ENCODE peak calls at places on chromosome 14, in eight cellular contexts. One of them, this sample, is unnamed.
A peak's percentile ranks its signal among the peaks of the same experiment; 100 is the strongest.

GRCh38 chr14:95316826-95317225 is 2.9 kb downstream of the CLMN start:
- DNase-seq in small intestine: no peak
- DNase-seq in coronary artery: no peak
- DNase-seq in stimulated activated CD4-positive, alpha-beta T cell treated with anti-CD3 and anti-CD28 coated beads, Interleukin-15, amount 100 ng/mL, for 1 hour: no peak
- DNase-seq in WERI-Rb-1: peak; percentile 79
- DNase-seq in choroid plexus epithelial cell: no peak
- DNase-seq in occipital lobe: no peak
- DNase-seq in activated CD4-positive, alpha-beta T cell treated with anti-CD3 and anti-CD28 coated beads, Interleukin-2, amount 50 U/mL, for 1 hour: no peak
- DNase-seq in this sample: no peak

GRCh38 chr14:69270795-69271708 is 11.1 kb downstream of the GALNT16 start:
- DNase-seq in stimulated activated CD4-positive, alpha-beta T cell treated with anti-CD3 and anti-CD28 coated beads, Interleukin-15, amount 100 ng/mL, for 1 hour: no peak
- DNase-seq in coronary artery: no peak
- DNase-seq in small intestine: no peak
- DNase-seq in choroid plexus epithelial cell: no peak
- DNase-seq in occipital lobe: no peak
- DNase-seq in WERI-Rb-1: no peak
- DNase-seq in activated CD4-positive, alpha-beta T cell treated with anti-CD3 and anti-CD28 coated beads, Interleukin-2, amount 50 U/mL, for 1 hour: no peak
- DNase-seq in this sample: no peak

GRCh38 chr14:34128665-34129064 is 177.8 kb upstream of the EGLN3 start:
- DNase-seq in WERI-Rb-1: no peak
- DNase-seq in coronary artery: no peak
- DNase-seq in stimulated activated CD4-positive, alpha-beta T cell treated with anti-CD3 and anti-CD28 coated beads, Interleukin-15, amount 100 ng/mL, for 1 hour: no peak
- DNase-seq in small intestine: no peak
- DNase-seq in choroid plexus epithelial cell: no peak
- DNase-seq in occipital lobe: peak; percentile 39
- DNase-seq in activated CD4-positive, alpha-beta T cell treated with anti-CD3 and anti-CD28 coated beads, Interleukin-2, amount 50 U/mL, for 1 hour: no peak
- DNase-seq in this sample: no peak

GRCh38 chr14:91484744-91485143 is 25.4 kb downstream of the PPP4R3A start:
- DNase-seq in coronary artery: no peak
- DNase-seq in choroid plexus epithelial cell: no peak
- DNase-seq in occipital lobe: no peak
- DNase-seq in small intestine: no peak
- DNase-seq in stimulated activated CD4-positive, alpha-beta T cell treated with anti-CD3 and anti-CD28 coated beads, Interleukin-15, amount 100 ng/mL, for 1 hour: no peak
- DNase-seq in WERI-Rb-1: no peak
- DNase-seq in activated CD4-positive, alpha-beta T cell treated with anti-CD3 and anti-CD28 coated beads, Interleukin-2, amount 50 U/mL, for 1 hour: no peak
- DNase-seq in this sample: no peak

GRCh38 chr14:98622208-98623051 is 649.6 kb downstream of the BCL11B start:
- DNase-seq in stimulated activated CD4-positive, alpha-beta T cell treated with anti-CD3 and anti-CD28 coated beads, Interleukin-15, amount 100 ng/mL, for 1 hour: no peak
- DNase-seq in activated CD4-positive, alpha-beta T cell treated with anti-CD3 and anti-CD28 coated beads, Interleukin-2, amount 50 U/mL, for 1 hour: no peak
- DNase-seq in WERI-Rb-1: no peak
- DNase-seq in small intestine: no peak
- DNase-seq in occipital lobe: no peak
- DNase-seq in choroid plexus epithelial cell: no peak
- DNase-seq in coronary artery: no peak
- DNase-seq in this sample: no peak

GRCh38 chr14:23929131-23929530 is 24.4 kb upstream of the DHRS4 start:
- DNase-seq in WERI-Rb-1: no peak
- DNase-seq in small intestine: no peak
- DNase-seq in coronary artery: no peak
- DNase-seq in stimulated activated CD4-positive, alpha-beta T cell treated with anti-CD3 and anti-CD28 coated beads, Interleukin-15, amount 100 ng/mL, for 1 hour: no peak
- DNase-seq in choroid plexus epithelial cell: no peak
- DNase-seq in activated CD4-positive, alpha-beta T cell treated with anti-CD3 and anti-CD28 coated beads, Interleukin-2, amount 50 U/mL, for 1 hour: no peak
- DNase-seq in occipital lobe: no peak
- DNase-seq in this sample: no peak

GRCh38 chr14:92529895-92530294 is 16.3 kb downstream of the RIN3 start:
- DNase-seq in stimulated activated CD4-positive, alpha-beta T cell treated with anti-CD3 and anti-CD28 coated beads, Interleukin-15, amount 100 ng/mL, for 1 hour: no peak
- DNase-seq in coronary artery: no peak
- DNase-seq in occipital lobe: no peak
- DNase-seq in choroid plexus epithelial cell: no peak
- DNase-seq in small intestine: no peak
- DNase-seq in WERI-Rb-1: no peak
- DNase-seq in activated CD4-positive, alpha-beta T cell treated with anti-CD3 and anti-CD28 coated beads, Interleukin-2, amount 50 U/mL, for 1 hour: no peak
- DNase-seq in this sample: no peak

GRCh38 chr14:75282166-75282547 is 3.5 kb downstream of the FOS start:
- DNase-seq in coronary artery: no peak
- DNase-seq in choroid plexus epithelial cell: peak; percentile 58
- DNase-seq in activated CD4-positive, alpha-beta T cell treated with anti-CD3 and anti-CD28 coated beads, Interleukin-2, amount 50 U/mL, for 1 hour: peak; percentile 45
- DNase-seq in small intestine: peak; percentile 35
- DNase-seq in occipital lobe: no peak
- DNase-seq in stimulated activated CD4-positive, alpha-beta T cell treated with anti-CD3 and anti-CD28 coated beads, Interleukin-15, amount 100 ng/mL, for 1 hour: no peak
- DNase-seq in WERI-Rb-1: no peak
- DNase-seq in this sample: no peak

GRCh38 chr14:33847066-33847465 is 103.8 kb downstream of the EGLN3 start:
- DNase-seq in occipital lobe: no peak
- DNase-seq in WERI-Rb-1: no peak
- DNase-seq in activated CD4-positive, alpha-beta T cell treated with anti-CD3 and anti-CD28 coated beads, Interleukin-2, amount 50 U/mL, for 1 hour: no peak
- DNase-seq in coronary artery: no peak
- DNase-seq in small intestine: no peak
- DNase-seq in stimulated activated CD4-positive, alpha-beta T cell treated with anti-CD3 and anti-CD28 coated beads, Interleukin-15, amount 100 ng/mL, for 1 hour: no peak
- DNase-seq in choroid plexus epithelial cell: peak; percentile 4
- DNase-seq in this sample: no peak

GRCh38 chr14:22570132-22570949 is 18.7 kb downstream of the DAD1 start:
- DNase-seq in occipital lobe: peak; percentile 18
- DNase-seq in WERI-Rb-1: peak; percentile 79
- DNase-seq in stimulated activated CD4-positive, alpha-beta T cell treated with anti-CD3 and anti-CD28 coated beads, Interleukin-15, amount 100 ng/mL, for 1 hour: no peak
- DNase-seq in activated CD4-positive, alpha-beta T cell treated with anti-CD3 and anti-CD28 coated beads, Interleukin-2, amount 50 U/mL, for 1 hour: peak; percentile 74
- DNase-seq in coronary artery: no peak
- DNase-seq in small intestine: peak; percentile 87
- DNase-seq in choroid plexus epithelial cell: peak; percentile 91
- DNase-seq in this sample: peak; percentile 91

GRCh38 chr14:74438351-74438915 is 12.4 kb upstream of the SYNDIG1L start:
- DNase-seq in occipital lobe: no peak
- DNase-seq in WERI-Rb-1: no peak
- DNase-seq in choroid plexus epithelial cell: peak; percentile 19
- DNase-seq in small intestine: no peak
- DNase-seq in stimulated activated CD4-positive, alpha-beta T cell treated with anti-CD3 and anti-CD28 coated beads, Interleukin-15, amount 100 ng/mL, for 1 hour: no peak
- DNase-seq in activated CD4-positive, alpha-beta T cell treated with anti-CD3 and anti-CD28 coated beads, Interleukin-2, amount 50 U/mL, for 1 hour: no peak
- DNase-seq in coronary artery: peak; percentile 7
- DNase-seq in this sample: no peak

GRCh38 chr14:100187247-100187833 is 27.9 kb upstream of the DEGS2 start:
- DNase-seq in choroid plexus epithelial cell: no peak
- DNase-seq in occipital lobe: no peak
- DNase-seq in WERI-Rb-1: no peak
- DNase-seq in small intestine: peak; percentile 94
- DNase-seq in stimulated activated CD4-positive, alpha-beta T cell treated with anti-CD3 and anti-CD28 coated beads, Interleukin-15, amount 100 ng/mL, for 1 hour: no peak
- DNase-seq in activated CD4-positive, alpha-beta T cell treated with anti-CD3 and anti-CD28 coated beads, Interleukin-2, amount 50 U/mL, for 1 hour: no peak
- DNase-seq in coronary artery: no peak
- DNase-seq in this sample: no peak

GRCh38 chr14:56378474-56378873 is 201.1 kb upstream of the TMEM260 start:
- DNase-seq in small intestine: no peak
- DNase-seq in activated CD4-positive, alpha-beta T cell treated with anti-CD3 and anti-CD28 coated beads, Interleukin-2, amount 50 U/mL, for 1 hour: no peak
- DNase-seq in choroid plexus epithelial cell: peak; percentile 77
- DNase-seq in occipital lobe: no peak
- DNase-seq in WERI-Rb-1: no peak
- DNase-seq in coronary artery: no peak
- DNase-seq in stimulated activated CD4-positive, alpha-beta T cell treated with anti-CD3 and anti-CD28 coated beads, Interleukin-15, amount 100 ng/mL, for 1 hour: no peak
- DNase-seq in this sample: no peak